ENCODE peak calls at places on chromosomes 12 and 14, in seven cellular contexts. I is HCT116; U is uterus; C is endothelial cell of umbilical vein; L is cardiac muscle cell; A is IMR-90; E is CD8-positive, alpha-beta memory T cell. Z is an unnamed sample.

GRCh38 chr12:49043241-49043640 is 17.4 kb downstream of the KMT2D start:
- DNase-seq in I (no peak), U (no peak), C (no peak), L (no peak), A (no peak), E (no peak), Z (no peak)

GRCh38 chr12:112422531-112422930 is 3.8 kb downstream of the PTPN11 start:
- DNase-seq in I (no peak), U (no peak), C (no peak), L (peak; percentile 38), A (no peak), E (no peak), Z (no peak)

GRCh38 chr12:89346741-89347324 is 5.5 kb downstream of the DUSP6 start:
- DNase-seq in I (peak; percentile 45), U (peak; percentile 51), C (peak; percentile 95), L (peak; percentile 92), A (peak; percentile 77), E (no peak), Z (peak; percentile 59)

GRCh38 chr12:52349196-52349595 is 18.1 kb downstream of the KRT85 start:
- DNase-seq in I (no peak), U (no peak), C (no peak), L (peak; percentile 53), A (peak; percentile 4), E (no peak), Z (no peak)

GRCh38 chr12:38785376-38785775 is 120.0 kb downstream of the CPNE8 start:
- DNase-seq in I (no peak), U (no peak), C (no peak), L (no peak), A (no peak), E (no peak), Z (no peak)

GRCh38 chr12:128727461-128727860 is 96.3 kb downstream of the SLC15A4 start:
- DNase-seq in I (no peak), U (no peak), C (no peak), L (no peak), A (no peak), E (no peak), Z (peak; percentile 10)

GRCh38 chr14:102731101-102731870 is 46.0 kb upstream of the TRAF3 start:
- DNase-seq in I (no peak), U (no peak), C (no peak), L (no peak), A (no peak), E (no peak), Z (no peak)

GRCh38 chr12:105935981-105936380 is 202.8 kb downstream of the NUAK1 start:
- DNase-seq in I (no peak), U (no peak), C (peak; percentile 13), L (peak; percentile 18), A (peak; percentile 57), E (no peak), Z (no peak)

GRCh38 chr12:12461281-12461922 is 101.3 kb downstream of the DUSP16 start:
- DNase-seq in I (no peak), U (no peak), C (no peak), L (no peak), A (no peak), E (no peak), Z (no peak)

GRCh38 chr14:38623661-38624060 is 367.8 kb upstream of the CLEC14A start:
- DNase-seq in I (no peak), U (no peak), C (no peak), L (no peak), A (no peak), E (no peak), Z (no peak)

GRCh38 chr12:113196996-113197395 is 11.5 kb downstream of the RITA1 start:
- DNase-seq in I (peak; percentile 63), U (peak; percentile 78), C (peak; percentile 82), L (peak; percentile 88), A (peak; percentile 78), E (peak; percentile 20), Z (peak; percentile 67)

DNA sequence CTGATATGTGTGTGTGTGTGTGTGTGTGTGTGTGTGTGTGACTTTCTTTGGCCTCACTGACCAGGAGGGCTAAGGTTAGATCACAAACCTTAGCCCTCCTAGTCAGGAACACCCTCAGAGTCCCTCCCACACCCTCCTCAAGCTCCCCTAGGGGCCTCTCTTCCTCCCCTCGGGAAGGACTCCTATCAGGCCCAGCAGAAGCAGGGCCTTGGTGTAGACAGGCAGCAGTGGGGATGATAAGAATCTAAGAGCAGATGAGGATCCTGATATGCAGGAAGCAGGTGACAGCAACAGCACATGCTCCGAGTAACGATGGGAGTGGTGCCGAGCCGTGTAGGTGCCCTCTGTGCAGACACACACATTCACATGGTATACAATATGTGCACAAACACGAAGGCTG is 20.7 kb downstream of the PLEK2 start:
- DNase-seq in I (no peak), U (no peak), C (no peak), L (no peak), A (no peak), E (no peak), Z (no peak)
- H3K4me3 ChIP-seq in I (no peak overlapping the region), U (no peak overlapping the region), C (no peak overlapping the region), L (no peak overlapping the region), A (no peak overlapping the region), E (no peak overlapping the region), Z (no peak overlapping the region)

GRCh38 chr14:105863296-105864108 is 337.1 kb downstream of the TMEM121 start:
- DNase-seq in I (no peak), U (peak; percentile 5), C (no peak), L (no peak), A (no peak), E (no peak), Z (no peak)
- H3K9me3 ChIP-seq in I (no peaks in the 10 kb centered on the region), U (no peaks in the 10 kb centered on the region), C (peaks cover 12% of the 10 kb centered on the region), L (no peaks in the 10 kb centered on the region), A (peaks cover 67% of the 10 kb centered on the region), E (no peaks in the 10 kb centered on the region), Z (no peaks in the 10 kb centered on the region)

DNA sequence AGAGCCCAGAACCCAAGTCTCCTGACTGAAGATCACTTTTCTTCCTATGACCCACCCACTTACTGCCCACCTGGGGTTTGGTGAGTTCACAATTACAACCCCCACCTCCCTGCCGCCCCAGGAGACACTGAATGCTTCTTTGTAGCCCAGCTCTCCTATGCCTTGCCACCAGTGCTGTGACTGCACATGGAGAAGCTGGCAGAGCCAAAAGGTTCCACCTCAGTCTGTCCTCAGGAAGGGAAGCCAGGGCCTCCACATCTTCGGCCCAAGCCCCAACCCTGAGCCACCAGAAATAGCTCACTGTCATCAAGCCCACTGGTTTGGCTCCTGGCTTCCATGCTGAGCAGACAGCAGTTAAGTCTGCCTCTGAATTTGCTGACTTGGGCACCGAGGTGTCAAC is 25.6 kb downstream of the OTUB2 start:
- DNase-seq in I (no peak), U (no peak), C (no peak), L (no peak), A (no peak), E (no peak), Z (no peak)
- H3K36me3 ChIP-seq in I (peaks cover 41% of the 10 kb centered on the region), U (no peaks in the 10 kb centered on the region), C (peaks cover 15% of the 10 kb centered on the region), L (peaks cover 70% of the 10 kb centered on the region), A (peaks cover 81% of the 10 kb centered on the region), E (peaks cover 89% of the 10 kb centered on the region), Z (peaks cover 17% of the 10 kb centered on the region)

DNA sequence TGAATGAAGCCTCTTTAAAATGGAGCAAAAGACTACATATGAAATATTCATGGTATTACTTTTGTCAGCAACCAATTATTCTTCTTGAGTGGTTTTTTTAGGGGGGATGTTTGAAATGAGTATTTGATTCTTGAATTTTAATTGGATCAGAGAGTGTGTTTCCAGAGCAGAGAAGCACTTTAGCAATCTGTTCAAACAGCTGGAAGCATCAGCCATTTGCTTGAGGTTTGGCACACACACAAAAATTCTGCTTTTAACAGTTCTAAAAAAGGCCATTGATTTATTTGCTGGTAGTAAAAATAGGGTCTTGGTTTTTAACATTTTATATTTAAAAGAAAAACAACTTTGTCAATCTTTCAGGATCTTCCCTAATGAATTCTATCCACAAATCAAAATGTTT is 292.7 kb downstream of the LRFN5 start:
- DNase-seq in I (no peak), U (no peak), C (no peak), L (peak; percentile 45), A (peak; percentile 3), E (no peak), Z (no peak)
- H3K4me3 ChIP-seq in I (no peak overlapping the region), U (no peak overlapping the region), C (no peak overlapping the region), L (no peak overlapping the region), A (no peak overlapping the region), E (no peak overlapping the region), Z (no peak overlapping the region)

GRCh38 chr12:34526946-34527345 is 504.6 kb downstream of the ALG10 start:
- DNase-seq in I (no peak), U (no peak), C (no peak), L (no peak), A (no peak), E (no peak), Z (no peak)
- H3K9me3 ChIP-seq in I (peaks cover 20% of the 10 kb centered on the region), U (no peaks in the 10 kb centered on the region), C (peaks cover 3% of the 10 kb centered on the region), L (peaks cover 3% of the 10 kb centered on the region), A (peaks cover 15% of the 10 kb centered on the region), E (no peaks in the 10 kb centered on the region), Z (peaks cover 5% of the 10 kb centered on the region)

GRCh38 chr14:23321572-23322547 is 603 bp downstream of the PABPN1 start:
- DNase-seq in I (no peak), U (peak; percentile 44), C (peak; percentile 50), L (peak; percentile 59), A (peak; percentile 54), E (peak; percentile 21), Z (peak; percentile 34)

GRCh38 chr14:23324993-23325392 is 3.7 kb downstream of the PABPN1 start:
- DNase-seq in I (no peak), U (no peak), C (no peak), L (no peak), A (no peak), E (no peak), Z (no peak)

GRCh38 chr14:23324455-23324846 is 3.2 kb downstream of the PABPN1 start:
- DNase-seq in I (no peak), U (no peak), C (no peak), L (no peak), A (no peak), E (no peak), Z (no peak)

GRCh38 chr14:23322568-23323517 is 1.6 kb downstream of the PABPN1 start:
- DNase-seq in I (no peak), U (no peak), C (no peak), L (no peak), A (no peak), E (no peak), Z (no peak)

GRCh38 chr14:23323838-23324454 is 2.7 kb downstream of the PABPN1 start:
- DNase-seq in I (no peak), U (no peak), C (no peak), L (no peak), A (no peak), E (no peak), Z (no peak)
- H3K36me3 ChIP-seq in I (peaks cover 30% of the 10 kb centered on the region), U (no peaks in the 10 kb centered on the region), C (peaks cover 12% of the 10 kb centered on the region), L (peaks cover 24% of the 10 kb centered on the region), A (peaks cover 27% of the 10 kb centered on the region), E (peaks cover 20% of the 10 kb centered on the region), Z (peaks cover 33% of the 10 kb centered on the region)